ENCODE peak calls at places on chromosomes 6 and 20, in four cellular contexts. Y, C, Z and R are unnamed samples.
A peak's percentile ranks its signal among the peaks of the same experiment; 100 is the strongest.

GRCh38 chr6:105211831-105212230 is 32.0 kb upstream of the POPDC3 start:
- DNase-seq in Z (no peak), C (no peak), Y (no peak), R (no peak)

GRCh38 chr6:105593805-105594231 is 190.9 kb upstream of the PREP start:
- DNase-seq in Z (no peak), Y (no peak), C (no peak), R (no peak)

GRCh38 chr6:167678102-167679101 is 148.3 kb upstream of the AFDN start:
- DNase-seq in Z (peak; percentile 84), C (no peak), Y (no peak), R (no peak)

GRCh38 chr20:44973053-44973452 is 6.7 kb downstream of the STK4 start:
- DNase-seq in C (no peak), Y (no peak), Z (no peak), R (no peak)

GRCh38 chr6:21138359-21139094 is 455.0 kb upstream of the SOX4 start:
- DNase-seq in Y (no peak), Z (no peak), C (no peak), R (no peak)

GRCh38 chr20:14178528-14178927 is 158.9 kb downstream of the FLRT3 start:
- DNase-seq in Z (no peak), Y (no peak), C (no peak), R (no peak)

GRCh38 chr20:41631826-41632225 is 13.6 kb upstream of the CHD6 start:
- DNase-seq in Z (no peak), Y (no peak), C (no peak), R (no peak)

GRCh38 chr20:60024801-60025200 is 66.6 kb downstream of the CDH26 start:
- DNase-seq in Z (no peak), Y (no peak), C (no peak), R (no peak)

GRCh38 chr20:49612127-49612738 is 44.3 kb upstream of the PTGIS start:
- DNase-seq in C (no peak), Z (no peak), Y (no peak), R (no peak)

GRCh38 chr20:1392443-1392692 is 486 bp downstream of the FKBP1A start:
- DNase-seq in Z (no peak), C (no peak), Y (no peak), R (no peak)

GRCh38 chr6:17013701-17014100 is 88.1 kb upstream of the STMND1 start:
- DNase-seq in Z (no peak), C (no peak), Y (no peak), R (no peak)

GRCh38 chr6:21200056-21200870 is 393.3 kb upstream of the SOX4 start:
- DNase-seq in C (no peak), Z (no peak), Y (no peak), R (no peak)

GRCh38 chr20:41482647-41483552 is 116.3 kb upstream of the EMILIN3 start:
- DNase-seq in Y (no peak), C (no peak), Z (no peak), R (peak; percentile 48)

GRCh38 chr6:22884441-22884840 is 315.1 kb downstream of the HDGFL1 start:
- DNase-seq in C (no peak), Z (no peak), Y (no peak), R (no peak)

GRCh38 chr6:115539531-115539930 is 521.2 kb downstream of the FRK start:
- DNase-seq in Z (no peak), C (no peak), Y (no peak), R (no peak)

GRCh38 chr20:1469306-1469905 is 2.8 kb upstream of the NSFL1C start:
- DNase-seq in Z (no peak), C (peak; percentile 11), Y (no peak), R (no peak)

GRCh38 chr20:60931691-60932090 is 320.4 kb upstream of the CDH4 start:
- DNase-seq in Z (no peak), Y (no peak), C (no peak), R (no peak)

GRCh38 chr6:109038837-109039398 is 55.7 kb downstream of the SESN1 start:
- DNase-seq in C (no peak), Z (no peak), Y (no peak), R (no peak)

GRCh38 chr20:2688041-2688591 is 4.5 kb upstream of the EBF4 start:
- DNase-seq in Y (no peak), C (peak; percentile 65), Z (peak; percentile 77), R (no peak)

GRCh38 chr6:119100115-119100514 is 21.7 kb upstream of the FAM184A start:
- DNase-seq in Y (no peak), C (no peak), Z (no peak), R (no peak)

GRCh38 chr20:38109657-38110524 is 55.2 kb downstream of the TGM2 start:
- DNase-seq in C (no peak), Y (no peak), Z (peak; percentile 7), R (peak; percentile 92)

GRCh38 chr20:18727032-18727508 is 86.5 kb upstream of the SCP2D1 start:
- DNase-seq in Z (no peak), Y (no peak), C (no peak), R (no peak)

GRCh38 chr20:50824137-50824536 is 29.3 kb downstream of the BCAS4 start:
- DNase-seq in C (no peak), Z (no peak), Y (no peak), R (peak; percentile 30)

GRCh38 chr6:19838442-19839236 is 1.5 kb downstream of the ID4 start:
- DNase-seq in Z (peak; percentile 75), C (no peak), Y (no peak), R (peak; percentile 27)

GRCh38 chr6:159151266-159151855 is 17.8 kb upstream of the FNDC1 start:
- DNase-seq in C (peak; percentile 83), Y (no peak), Z (no peak), R (peak; percentile 27)

GRCh38 chr6:85111481-85112001 is 338.3 kb upstream of the NT5E start:
- DNase-seq in Z (no peak), Y (no peak), C (no peak), R (no peak)

GRCh38 chr6:108608453-108609275 is 47.9 kb downstream of the FOXO3 start:
- DNase-seq in Y (no peak), Z (no peak), C (no peak), R (no peak)

GRCh38 chr6:40721252-40721936 is 134.2 kb upstream of the LRFN2 start:
- DNase-seq in C (no peak), Z (no peak), Y (no peak), R (no peak)

GRCh38 chr20:56409521-56409920 is 2.5 kb upstream of the CASS4 start:
- DNase-seq in Z (no peak), C (no peak), Y (no peak), R (no peak)

GRCh38 chr20:53708129-53708968 is 114.7 kb upstream of the ZNF217 start:
- DNase-seq in Z (no peak), C (no peak), Y (peak; percentile 94), R (no peak)

GRCh38 chr20:20497242-20497985 is 129.5 kb downstream of the INSM1 start:
- DNase-seq in C (no peak), Y (no peak), Z (no peak), R (no peak)

DNA sequence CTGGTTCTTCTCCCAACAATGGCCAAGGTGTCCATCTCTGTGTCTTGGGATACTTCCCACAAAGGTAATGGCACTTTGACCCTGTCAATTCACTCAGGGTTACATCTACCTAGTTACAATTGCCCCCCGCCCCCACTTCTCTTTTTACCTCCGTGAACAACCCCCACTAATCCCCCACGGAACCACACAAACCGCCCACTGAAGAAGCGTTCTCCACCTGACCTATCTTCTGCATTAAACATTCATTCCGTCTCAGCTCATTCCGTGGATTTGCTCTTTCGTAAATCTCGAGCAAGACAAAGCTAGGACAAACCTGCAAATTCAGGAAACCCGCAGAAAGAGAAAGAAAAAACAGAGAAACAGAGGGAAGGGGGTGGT is 696 bp downstream of the TMEM30A start:
- DNase-seq in Z (no peak), Y (no peak), C (peak; percentile 8), R (no peak)
- H3K27ac ChIP-seq in Z (peak overlapping the region; percentile 44), Y (peak overlapping the region; percentile 80), C (peak overlapping the region; percentile 83), R (peak overlapping the region; percentile 94)

DNA sequence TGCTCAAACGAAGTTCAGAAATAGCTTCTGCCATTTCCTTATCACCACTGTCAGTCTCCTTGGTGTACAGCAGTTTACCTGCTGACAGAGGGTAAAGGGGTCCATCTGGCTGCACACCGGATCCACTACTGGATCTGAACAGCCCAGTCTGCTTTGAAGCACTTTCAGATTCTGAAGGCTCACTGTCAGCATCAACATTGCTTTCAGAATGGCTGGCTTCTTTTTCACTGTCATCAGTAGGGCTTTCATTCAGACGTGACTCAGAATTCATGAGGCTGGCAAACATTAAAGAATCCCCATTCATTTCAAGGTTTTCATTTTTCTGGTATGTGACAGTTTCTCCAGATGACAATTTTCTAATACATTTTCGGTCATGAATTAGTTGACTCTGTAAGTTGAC is 21.0 kb upstream of the PNISR start:
- DNase-seq in Z (no peak), Y (no peak), C (no peak), R (no peak)
- TF ChIP-seq CHD2 in Z (no peak), Y (no peak), C (no peak), R (no peak)

GRCh38 chr6:129620234-129620610 is 89.8 kb downstream of the ARHGAP18 start:
- DNase-seq in Y (no peak), C (no peak), Z (no peak), R (no peak)

GRCh38 chr6:129628101-129628815 is 81.7 kb downstream of the ARHGAP18 start:
- DNase-seq in Z (no peak), C (no peak), Y (no peak), R (no peak)

GRCh38 chr6:129621252-129621651 is 88.7 kb downstream of the ARHGAP18 start:
- DNase-seq in C (no peak), Y (no peak), Z (peak; percentile 52), R (peak; percentile 28)

GRCh38 chr6:129623008-129623732 is 86.8 kb downstream of the ARHGAP18 start:
- DNase-seq in Y (no peak), Z (no peak), C (no peak), R (no peak)

GRCh38 chr6:129624488-129624887 is 85.5 kb downstream of the ARHGAP18 start:
- DNase-seq in C (no peak), Y (no peak), Z (no peak), R (no peak)
- H3K27ac ChIP-seq in C (no peak overlapping the region), Y (no peak overlapping the region), Z (no peak overlapping the region), R (no peak overlapping the region)

GRCh38 chr20:33731693-33732165 is at the start of gene ZNF341:
- DNase-seq in C (peak; percentile 90), Y (peak; percentile 16), Z (peak; percentile 92), R (peak; percentile 91)
- TF ChIP-seq CHD2 in C (no peak), Y (no peak), Z (peak; percentile 11), R (no peak)

GRCh38 chr20:10919549-10920140 is 245.8 kb upstream of the JAG1 start:
- DNase-seq in Y (no peak), Z (no peak), C (no peak), R (peak; percentile 23)

GRCh38 chr20:10917826-10918225 is 244.0 kb upstream of the JAG1 start:
- DNase-seq in Y (no peak), Z (no peak), C (no peak), R (no peak)

GRCh38 chr20:10920396-10920795 is 246.6 kb upstream of the JAG1 start:
- DNase-seq in Y (no peak), C (no peak), Z (no peak), R (no peak)

GRCh38 chr20:10916312-10916711 is 242.5 kb upstream of the JAG1 start:
- DNase-seq in Z (no peak), C (no peak), Y (no peak), R (no peak)

DNA sequence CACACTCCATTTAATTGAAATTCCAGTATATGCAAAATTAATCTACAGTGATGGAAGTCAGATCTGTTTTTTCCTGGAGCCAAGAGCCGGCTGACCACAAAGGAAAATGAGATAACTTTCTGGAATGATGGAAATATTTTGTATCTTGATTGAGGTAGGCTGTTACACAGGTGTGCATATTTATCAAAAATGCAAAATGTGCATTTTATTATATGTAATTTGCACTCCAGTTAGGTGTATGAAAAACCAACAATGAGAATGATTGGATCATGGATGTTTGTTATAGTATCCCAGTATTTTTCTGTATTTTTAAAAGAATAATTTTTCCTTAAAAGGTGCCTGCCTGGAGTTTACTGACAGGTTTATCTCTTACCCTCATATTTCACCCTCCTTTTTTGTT is 242.0 kb upstream of the JAG1 start:
- DNase-seq in Z (no peak), C (no peak), Y (no peak), R (no peak)
- H3K27ac ChIP-seq in Z (no peak overlapping the region), C (no peak overlapping the region), Y (no peak overlapping the region), R (no peak overlapping the region)

GRCh38 chr6:5084787-5085637 is at the start of gene PPP1R3G:
- DNase-seq in Z (peak; percentile 75), C (peak; percentile 27), Y (no peak), R (peak; percentile 33)
- TF ChIP-seq CHD2 in Z (no peak), C (no peak), Y (no peak), R (no peak)